ENCODE peak calls at places on chromosomes 6 and 20, in four cellular contexts. D, H, Y and F are unnamed samples.

GRCh38 chr20:36745234-36745926 is 510 bp downstream of the NDRG3 start:
- DNase-seq in D (peak; percentile 56), Y (no peak), H (no peak), F (no peak)

GRCh38 chr6:6629416-6629815 is 40.9 kb downstream of the LY86 start:
- DNase-seq in H (no peak), Y (no peak), D (no peak), F (peak; percentile 54)

GRCh38 chr20:63409834-63410435 is 48.8 kb upstream of the CHRNA4 start:
- DNase-seq in Y (no peak), D (no peak), H (no peak), F (no peak)

GRCh38 chr20:25453035-25453810 is 45.8 kb downstream of the GINS1 start:
- DNase-seq in D (peak; percentile 12), Y (no peak), H (peak; percentile 11), F (peak; percentile 56)

GRCh38 chr6:21767891-21768659 is 174.5 kb downstream of the SOX4 start:
- DNase-seq in D (no peak), H (no peak), Y (no peak), F (no peak)

GRCh38 chr6:149259753-149260152 is 57.8 kb upstream of the TAB2 start:
- DNase-seq in Y (no peak), D (no peak), H (no peak), F (no peak)

GRCh38 chr20:53157443-53158408 is 185.6 kb downstream of the TSHZ2 start:
- DNase-seq in D (peak; percentile 56), H (no peak), Y (peak; percentile 8), F (no peak)

GRCh38 chr6:130937942-130938604 is 110.9 kb downstream of the SMLR1 start:
- DNase-seq in H (no peak), Y (no peak), D (no peak), F (no peak)

GRCh38 chr20:32067234-32067821 is 15.3 kb downstream of the HCK start:
- DNase-seq in H (no peak), D (no peak), Y (no peak), F (peak; percentile 11)

GRCh38 chr6:113560908-113561307 is 296.2 kb upstream of the MARCKS start:
- DNase-seq in D (no peak), H (no peak), Y (no peak), F (no peak)

GRCh38 chr20:37727247-37727956 is 33.6 kb downstream of the CTNNBL1 start:
- DNase-seq in D (peak; percentile 49), H (no peak), Y (no peak), F (no peak)

GRCh38 chr6:99641270-99641669 is 34.6 kb downstream of the PRDM13 start:
- DNase-seq in Y (no peak), D (no peak), H (no peak), F (no peak)

GRCh38 chr20:10780901-10781300 is 107.1 kb upstream of the JAG1 start:
- DNase-seq in Y (no peak), D (no peak), H (no peak), F (no peak)

GRCh38 chr20:35344354-35344837 is 52.2 kb upstream of the FAM83C start:
- DNase-seq in Y (no peak), D (peak; percentile 71), H (no peak), F (no peak)